ENCODE peak calls at places on chromosomes 2 and 18, in six cellular contexts. One of them, this sample, is unnamed.

GRCh38 chr18:45844938-45845337 is 19.5 kb downstream of the SIGLEC15 start:
- DNase-seq in CD8-positive, alpha-beta memory T cell: no peak
- DNase-seq in fibroblast of lung: no peak
- DNase-seq in CD4-positive, CD25-positive, alpha-beta regulatory T cell: no peak
- DNase-seq in WERI-Rb-1: no peak
- DNase-seq in psoas muscle: no peak
- DNase-seq in this sample: no peak

GRCh38 chr2:80075719-80076118 is 228.8 kb downstream of the LRRTM1 start:
- DNase-seq in CD8-positive, alpha-beta memory T cell: no peak
- DNase-seq in fibroblast of lung: no peak
- DNase-seq in CD4-positive, CD25-positive, alpha-beta regulatory T cell: no peak
- DNase-seq in WERI-Rb-1: no peak
- DNase-seq in psoas muscle: no peak
- DNase-seq in this sample: no peak

GRCh38 chr2:126855606-126856005 is 43.1 kb upstream of the TEX51 start:
- DNase-seq in CD8-positive, alpha-beta memory T cell: no peak
- DNase-seq in fibroblast of lung: no peak
- DNase-seq in CD4-positive, CD25-positive, alpha-beta regulatory T cell: no peak
- DNase-seq in WERI-Rb-1: no peak
- DNase-seq in psoas muscle: no peak
- DNase-seq in this sample: peak; percentile 22

GRCh38 chr2:18440141-18440605 is 120.3 kb downstream of the RDH14 start:
- DNase-seq in CD8-positive, alpha-beta memory T cell: no peak
- DNase-seq in fibroblast of lung: peak; percentile 76
- DNase-seq in CD4-positive, CD25-positive, alpha-beta regulatory T cell: no peak
- DNase-seq in WERI-Rb-1: no peak
- DNase-seq in psoas muscle: peak; percentile 51
- DNase-seq in this sample: no peak

GRCh38 chr2:188976545-188977268 is 2.5 kb downstream of the COL3A1 start:
- DNase-seq in CD8-positive, alpha-beta memory T cell: no peak
- DNase-seq in fibroblast of lung: peak; percentile 83
- DNase-seq in CD4-positive, CD25-positive, alpha-beta regulatory T cell: no peak
- DNase-seq in WERI-Rb-1: no peak
- DNase-seq in psoas muscle: no peak
- DNase-seq in this sample: no peak

GRCh38 chr2:32910883-32911598 is 35.7 kb upstream of the LTBP1 start:
- DNase-seq in CD8-positive, alpha-beta memory T cell: no peak
- DNase-seq in fibroblast of lung: no peak
- DNase-seq in CD4-positive, CD25-positive, alpha-beta regulatory T cell: no peak
- DNase-seq in WERI-Rb-1: no peak
- DNase-seq in psoas muscle: no peak
- DNase-seq in this sample: no peak

GRCh38 chr2:46942891-46943626 is 27.5 kb upstream of the MCFD2 start:
- DNase-seq in CD8-positive, alpha-beta memory T cell: no peak
- DNase-seq in fibroblast of lung: no peak
- DNase-seq in CD4-positive, CD25-positive, alpha-beta regulatory T cell: peak; percentile 8
- DNase-seq in WERI-Rb-1: no peak
- DNase-seq in psoas muscle: no peak
- DNase-seq in this sample: no peak

GRCh38 chr18:30358545-30358944 is 684.0 kb downstream of the DSC3 start:
- DNase-seq in CD8-positive, alpha-beta memory T cell: no peak
- DNase-seq in fibroblast of lung: peak; percentile 3
- DNase-seq in CD4-positive, CD25-positive, alpha-beta regulatory T cell: no peak
- DNase-seq in WERI-Rb-1: no peak
- DNase-seq in psoas muscle: no peak
- DNase-seq in this sample: no peak

GRCh38 chr18:46301571-46301970 is 197.4 kb downstream of the HAUS1 start:
- DNase-seq in CD8-positive, alpha-beta memory T cell: no peak
- DNase-seq in fibroblast of lung: no peak
- DNase-seq in CD4-positive, CD25-positive, alpha-beta regulatory T cell: no peak
- DNase-seq in WERI-Rb-1: peak; percentile 5
- DNase-seq in psoas muscle: no peak
- DNase-seq in this sample: peak; percentile 36

GRCh38 chr2:102615620-102616436 is 3.5 kb upstream of the SLC9A2 start:
- DNase-seq in CD8-positive, alpha-beta memory T cell: no peak
- DNase-seq in fibroblast of lung: peak; percentile 67
- DNase-seq in CD4-positive, CD25-positive, alpha-beta regulatory T cell: peak; percentile 61
- DNase-seq in WERI-Rb-1: peak; percentile 31
- DNase-seq in psoas muscle: peak; percentile 78
- DNase-seq in this sample: peak; percentile 81

GRCh38 chr2:126749537-126749936 is 93.6 kb downstream of the GYPC start:
- DNase-seq in CD8-positive, alpha-beta memory T cell: no peak
- DNase-seq in fibroblast of lung: peak; percentile 12
- DNase-seq in CD4-positive, CD25-positive, alpha-beta regulatory T cell: peak; percentile 19
- DNase-seq in WERI-Rb-1: no peak
- DNase-seq in psoas muscle: no peak
- DNase-seq in this sample: no peak

GRCh38 chr18:80196528-80197320 is 50.6 kb downstream of the PARD6G start:
- DNase-seq in CD8-positive, alpha-beta memory T cell: no peak
- DNase-seq in fibroblast of lung: peak; percentile 41
- DNase-seq in CD4-positive, CD25-positive, alpha-beta regulatory T cell: no peak
- DNase-seq in WERI-Rb-1: no peak
- DNase-seq in psoas muscle: no peak
- DNase-seq in this sample: peak; percentile 67

GRCh38 chr2:70688427-70688826 is 79.6 kb downstream of the ADD2 start:
- DNase-seq in CD8-positive, alpha-beta memory T cell: no peak
- DNase-seq in fibroblast of lung: no peak
- DNase-seq in CD4-positive, CD25-positive, alpha-beta regulatory T cell: no peak
- DNase-seq in WERI-Rb-1: no peak
- DNase-seq in psoas muscle: no peak
- DNase-seq in this sample: peak; percentile 20

GRCh38 chr2:24304621-24305020 is 55.7 kb downstream of the ITSN2 start:
- DNase-seq in CD8-positive, alpha-beta memory T cell: no peak
- DNase-seq in fibroblast of lung: peak; percentile 64
- DNase-seq in CD4-positive, CD25-positive, alpha-beta regulatory T cell: no peak
- DNase-seq in WERI-Rb-1: no peak
- DNase-seq in psoas muscle: no peak
- DNase-seq in this sample: no peak

GRCh38 chr2:60882971-60883753 is 1.8 kb downstream of the REL start:
- DNase-seq in CD8-positive, alpha-beta memory T cell: peak; percentile 30
- DNase-seq in fibroblast of lung: peak; percentile 31
- DNase-seq in CD4-positive, CD25-positive, alpha-beta regulatory T cell: peak; percentile 61
- DNase-seq in WERI-Rb-1: no peak
- DNase-seq in psoas muscle: no peak
- DNase-seq in this sample: peak; percentile 52

GRCh38 chr2:28906821-28907220 is 12.4 kb downstream of the WDR43 start:
- DNase-seq in CD8-positive, alpha-beta memory T cell: no peak
- DNase-seq in fibroblast of lung: no peak
- DNase-seq in CD4-positive, CD25-positive, alpha-beta regulatory T cell: no peak
- DNase-seq in WERI-Rb-1: no peak
- DNase-seq in psoas muscle: no peak
- DNase-seq in this sample: no peak

GRCh38 chr2:83051538-83052192 is 1407.4 kb downstream of the SUCLG1 start:
- DNase-seq in CD8-positive, alpha-beta memory T cell: no peak
- DNase-seq in fibroblast of lung: no peak
- DNase-seq in CD4-positive, CD25-positive, alpha-beta regulatory T cell: no peak
- DNase-seq in WERI-Rb-1: no peak
- DNase-seq in psoas muscle: no peak
- DNase-seq in this sample: no peak

GRCh38 chr2:219571311-219572236 is at the start of gene OBSL1:
- DNase-seq in CD8-positive, alpha-beta memory T cell: no peak
- DNase-seq in fibroblast of lung: peak; percentile 70
- DNase-seq in CD4-positive, CD25-positive, alpha-beta regulatory T cell: no peak
- DNase-seq in WERI-Rb-1: peak; percentile 92
- DNase-seq in psoas muscle: peak; percentile 92
- DNase-seq in this sample: peak; percentile 96

GRCh38 chr2:29326926-29327325 is 211.7 kb downstream of the CLIP4 start:
- DNase-seq in CD8-positive, alpha-beta memory T cell: no peak
- DNase-seq in fibroblast of lung: no peak
- DNase-seq in CD4-positive, CD25-positive, alpha-beta regulatory T cell: no peak
- DNase-seq in WERI-Rb-1: no peak
- DNase-seq in psoas muscle: no peak
- DNase-seq in this sample: no peak

GRCh38 chr2:142088058-142088568 is 42.7 kb downstream of the LRP1B start:
- DNase-seq in CD8-positive, alpha-beta memory T cell: no peak
- DNase-seq in fibroblast of lung: no peak
- DNase-seq in CD4-positive, CD25-positive, alpha-beta regulatory T cell: no peak
- DNase-seq in WERI-Rb-1: no peak
- DNase-seq in psoas muscle: no peak
- DNase-seq in this sample: no peak

GRCh38 chr2:153939124-153939796 is 67.5 kb downstream of the GALNT13 start:
- DNase-seq in CD8-positive, alpha-beta memory T cell: no peak
- DNase-seq in fibroblast of lung: no peak
- DNase-seq in CD4-positive, CD25-positive, alpha-beta regulatory T cell: no peak
- DNase-seq in WERI-Rb-1: no peak
- DNase-seq in psoas muscle: no peak
- DNase-seq in this sample: no peak

GRCh38 chr2:127701651-127702394 is 526 bp downstream of the SFT2D3 start:
- DNase-seq in CD8-positive, alpha-beta memory T cell: peak; percentile 84
- DNase-seq in fibroblast of lung: peak; percentile 67
- DNase-seq in CD4-positive, CD25-positive, alpha-beta regulatory T cell: peak; percentile 92
- DNase-seq in WERI-Rb-1: peak; percentile 83
- DNase-seq in psoas muscle: peak; percentile 93
- DNase-seq in this sample: peak; percentile 92

GRCh38 chr2:41939410-41939775 is 108.4 kb upstream of the PKDCC start:
- DNase-seq in CD8-positive, alpha-beta memory T cell: no peak
- DNase-seq in fibroblast of lung: no peak
- DNase-seq in CD4-positive, CD25-positive, alpha-beta regulatory T cell: no peak
- DNase-seq in WERI-Rb-1: peak; percentile 55
- DNase-seq in psoas muscle: no peak
- DNase-seq in this sample: no peak

DNA sequence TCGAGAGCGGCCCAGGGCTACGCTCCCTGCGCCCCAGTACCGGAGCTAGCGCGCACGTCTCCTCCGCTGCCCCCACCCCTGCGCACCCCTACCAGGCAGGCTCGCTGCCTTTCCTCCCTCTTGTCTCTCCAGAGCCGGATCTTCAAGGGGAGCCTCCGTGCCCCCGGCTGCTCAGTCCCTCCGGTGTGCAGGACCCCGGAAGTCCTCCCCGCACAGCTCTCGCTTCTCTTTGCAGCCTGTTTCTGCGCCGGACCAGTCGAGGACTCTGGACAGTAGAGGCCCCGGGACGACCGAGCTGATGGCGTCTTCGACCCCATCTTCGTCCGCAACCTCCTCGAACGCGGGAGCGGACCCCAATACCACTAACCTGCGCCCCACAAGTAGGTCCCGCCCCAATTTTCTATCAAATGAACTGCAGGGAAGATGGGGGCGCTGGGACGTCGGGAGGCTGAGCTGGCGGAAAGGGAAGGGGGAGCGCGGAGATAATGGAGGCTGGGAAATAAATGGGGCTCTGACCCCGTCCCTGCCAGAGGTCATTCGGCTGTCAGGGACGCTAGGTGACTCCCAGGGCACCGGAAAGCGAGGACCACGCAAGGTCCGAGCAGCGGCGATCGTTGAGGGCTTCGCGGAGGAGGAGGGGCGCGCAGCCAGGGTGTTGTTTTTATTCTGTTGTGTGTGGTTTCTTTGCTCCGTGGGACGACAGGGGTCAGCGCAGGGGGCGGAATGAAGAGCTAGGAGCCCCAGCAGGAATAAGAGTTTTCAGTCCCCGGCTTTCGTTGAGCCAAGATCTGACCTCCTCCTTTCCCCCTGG is 1.8 kb downstream of the GAD1 start:
- DNase-seq in CD8-positive, alpha-beta memory T cell: no peak
- DNase-seq in fibroblast of lung: no peak
- DNase-seq in CD4-positive, CD25-positive, alpha-beta regulatory T cell: no peak
- DNase-seq in WERI-Rb-1: no peak
- DNase-seq in psoas muscle: no peak
- DNase-seq in this sample: peak; percentile 78
- H3K27me3 ChIP-seq in CD8-positive, alpha-beta memory T cell: peaks cover 85% of the 10 kb centered on the region
- H3K27me3 ChIP-seq in fibroblast of lung: peaks cover 76% of the 10 kb centered on the region
- H3K27me3 ChIP-seq in CD4-positive, CD25-positive, alpha-beta regulatory T cell: peaks cover 44% of the 10 kb centered on the region
- H3K27me3 ChIP-seq in WERI-Rb-1: no peaks in the 10 kb centered on the region
- H3K27me3 ChIP-seq in psoas muscle: peaks cover 3% of the 10 kb centered on the region
- H3K27me3 ChIP-seq in this sample: peaks cover 75% of the 10 kb centered on the region

GRCh38 chr2:232547991-232548390 is 2.4 kb downstream of the TIGD1 start:
- DNase-seq in CD8-positive, alpha-beta memory T cell: no peak
- DNase-seq in fibroblast of lung: no peak
- DNase-seq in CD4-positive, CD25-positive, alpha-beta regulatory T cell: no peak
- DNase-seq in WERI-Rb-1: no peak
- DNase-seq in psoas muscle: no peak
- DNase-seq in this sample: no peak

GRCh38 chr2:232549655-232550350 is 554 bp downstream of the TIGD1 start:
- DNase-seq in CD8-positive, alpha-beta memory T cell: peak; percentile 7
- DNase-seq in fibroblast of lung: no peak
- DNase-seq in CD4-positive, CD25-positive, alpha-beta regulatory T cell: peak; percentile 5
- DNase-seq in WERI-Rb-1: no peak
- DNase-seq in psoas muscle: no peak
- DNase-seq in this sample: no peak

GRCh38 chr2:232551289-232551688 is 800 bp downstream of the EIF4E2 start:
- DNase-seq in CD8-positive, alpha-beta memory T cell: no peak
- DNase-seq in fibroblast of lung: no peak
- DNase-seq in CD4-positive, CD25-positive, alpha-beta regulatory T cell: no peak
- DNase-seq in WERI-Rb-1: no peak
- DNase-seq in psoas muscle: no peak
- DNase-seq in this sample: no peak

GRCh38 chr2:232550351-232551261 is at the start of the genes EIF4E2 and TIGD1:
- DNase-seq in CD8-positive, alpha-beta memory T cell: peak; percentile 90
- DNase-seq in fibroblast of lung: peak; percentile 95
- DNase-seq in CD4-positive, CD25-positive, alpha-beta regulatory T cell: peak; percentile 95
- DNase-seq in WERI-Rb-1: peak; percentile 96
- DNase-seq in psoas muscle: peak; percentile 98
- DNase-seq in this sample: peak; percentile 98

GRCh38 chr2:232551776-232552175 is 1.3 kb downstream of the EIF4E2 start:
- DNase-seq in CD8-positive, alpha-beta memory T cell: no peak
- DNase-seq in fibroblast of lung: no peak
- DNase-seq in CD4-positive, CD25-positive, alpha-beta regulatory T cell: no peak
- DNase-seq in WERI-Rb-1: no peak
- DNase-seq in psoas muscle: no peak
- DNase-seq in this sample: no peak
- H3K4me3 ChIP-seq in CD8-positive, alpha-beta memory T cell: peak overlapping the region; percentile 80
- H3K4me3 ChIP-seq in fibroblast of lung: peak overlapping the region; percentile 92
- H3K4me3 ChIP-seq in CD4-positive, CD25-positive, alpha-beta regulatory T cell: peak overlapping the region; percentile 90
- H3K4me3 ChIP-seq in WERI-Rb-1: peak overlapping the region; percentile 80
- H3K4me3 ChIP-seq in psoas muscle: peak overlapping the region; percentile 97
- H3K4me3 ChIP-seq in this sample: peak overlapping the region; percentile 89

DNA sequence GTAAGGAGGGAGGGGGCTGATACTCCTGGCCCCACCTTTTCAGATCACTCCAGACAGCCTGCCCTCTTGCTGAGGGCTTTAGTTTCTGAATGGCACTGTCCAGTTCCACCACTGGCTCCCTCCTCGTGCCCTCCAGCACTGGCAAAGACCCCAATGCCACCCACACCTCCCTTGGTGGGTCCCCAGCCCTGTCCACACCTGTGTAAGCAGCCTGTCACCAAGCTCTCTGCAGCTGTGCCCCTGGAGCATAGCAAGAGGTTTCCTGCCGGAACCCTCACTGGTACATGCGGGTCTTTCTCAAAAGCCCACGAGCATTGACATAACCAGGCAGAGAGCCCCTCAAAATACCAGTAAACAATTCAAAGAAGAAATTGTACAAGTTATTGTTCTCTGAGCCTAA is 17.6 kb upstream of the KIF1A start:
- DNase-seq in CD8-positive, alpha-beta memory T cell: no peak
- DNase-seq in fibroblast of lung: no peak
- DNase-seq in CD4-positive, CD25-positive, alpha-beta regulatory T cell: no peak
- DNase-seq in WERI-Rb-1: no peak
- DNase-seq in psoas muscle: no peak
- DNase-seq in this sample: no peak
- H3K27me3 ChIP-seq in CD8-positive, alpha-beta memory T cell: peaks cover 3% of the 10 kb centered on the region
- H3K27me3 ChIP-seq in fibroblast of lung: peaks cover 17% of the 10 kb centered on the region
- H3K27me3 ChIP-seq in CD4-positive, CD25-positive, alpha-beta regulatory T cell: no peaks in the 10 kb centered on the region
- H3K27me3 ChIP-seq in WERI-Rb-1: no peaks in the 10 kb centered on the region
- H3K27me3 ChIP-seq in psoas muscle: no peaks in the 10 kb centered on the region
- H3K27me3 ChIP-seq in this sample: peaks cover 12% of the 10 kb centered on the region

DNA sequence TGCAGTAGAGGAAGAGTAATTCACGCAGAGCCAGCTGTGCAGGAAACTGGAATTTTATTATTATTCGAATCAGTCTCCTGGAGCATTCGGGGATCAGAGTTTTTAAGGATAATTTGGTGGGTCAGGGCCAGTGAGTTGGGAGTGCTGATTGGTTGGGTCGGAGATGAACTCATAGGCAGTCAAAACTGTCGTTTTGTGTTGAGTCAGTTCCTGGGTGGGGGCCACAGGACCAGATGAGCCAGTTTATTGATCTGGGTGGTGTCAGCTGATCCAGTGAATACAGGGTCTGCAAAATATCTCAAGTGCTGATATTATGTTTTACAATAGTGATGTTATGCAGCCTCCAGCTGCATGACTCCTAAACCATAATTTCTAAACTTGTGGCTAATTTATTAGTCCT is 66.9 kb downstream of the ASAP2 start:
- DNase-seq in CD8-positive, alpha-beta memory T cell: no peak
- DNase-seq in fibroblast of lung: no peak
- DNase-seq in CD4-positive, CD25-positive, alpha-beta regulatory T cell: no peak
- DNase-seq in WERI-Rb-1: no peak
- DNase-seq in psoas muscle: no peak
- DNase-seq in this sample: no peak
- H3K4me3 ChIP-seq in CD8-positive, alpha-beta memory T cell: no peak overlapping the region
- H3K4me3 ChIP-seq in fibroblast of lung: no peak overlapping the region
- H3K4me3 ChIP-seq in CD4-positive, CD25-positive, alpha-beta regulatory T cell: no peak overlapping the region
- H3K4me3 ChIP-seq in WERI-Rb-1: no peak overlapping the region
- H3K4me3 ChIP-seq in psoas muscle: no peak overlapping the region
- H3K4me3 ChIP-seq in this sample: no peak overlapping the region

This sample was measured in endodermal cell.